ENCODE peak calls at places on chromosomes 6 and 20, in eight cellular contexts. M is tibial artery, R is cardiac muscle cell, B is bronchial epithelial cell, E is AG09309, C is OCI-LY7, L is transverse colon, W is fibroblast of pulmonary artery. P is an unnamed sample.

GRCh38 chr20:17768267-17768666 is 68.5 kb downstream of the BANF2 start:
- DNase-seq in E (no peak), L (no peak), B (no peak), C (no peak), M (no peak), W (no peak), R (no peak), P (no peak)

GRCh38 chr20:45020236-45020886 is 54.0 kb downstream of the STK4 start:
- DNase-seq in R (peak; percentile 54), C (no peak), W (no peak), L (peak; percentile 31), E (no peak), M (no peak), B (no peak), P (no peak)

GRCh38 chr6:51511081-51511480 is 576.3 kb downstream of the PKHD1 start:
- DNase-seq in L (no peak), R (no peak), C (no peak), M (no peak), B (no peak), W (no peak), E (no peak), P (no peak)

GRCh38 chr20:5634894-5635293 is 115.3 kb upstream of the SHLD1 start:
- DNase-seq in R (no peak), B (no peak), M (no peak), C (no peak), E (no peak), L (no peak), W (no peak), P (no peak)

GRCh38 chr6:41181566-41181965 is 18.6 kb upstream of the TREM2 start:
- DNase-seq in R (no peak), M (no peak), E (no peak), L (no peak), B (peak; percentile 55), C (no peak), W (no peak), P (no peak)

GRCh38 chr6:53718597-53719460 is 53.3 kb upstream of the KLHL31 start:
- DNase-seq in B (peak; percentile 68), C (peak; percentile 71), W (peak; percentile 72), L (peak; percentile 41), M (no peak), E (peak; percentile 48), R (peak; percentile 76), P (peak; percentile 64)

GRCh38 chr6:53862517-53863457 is 68.0 kb downstream of the LRRC1 start:
- DNase-seq in R (peak; percentile 51), M (no peak), E (peak; percentile 61), W (peak; percentile 55), C (no peak), L (no peak), B (peak; percentile 25), P (no peak)

GRCh38 chr6:169371344-169372144 is 117.9 kb upstream of the THBS2 start:
- DNase-seq in C (no peak), L (no peak), R (peak; percentile 38), W (peak; percentile 26), M (no peak), E (no peak), B (no peak), P (peak; percentile 16)

GRCh38 chr20:31260326-31260932 is 3.0 kb downstream of the DEFB115 start:
- DNase-seq in E (no peak), M (no peak), W (no peak), C (peak; percentile 34), B (peak; percentile 21), L (no peak), R (no peak), P (no peak)

GRCh38 chr20:31256959-31257358 is 505 bp upstream of the DEFB115 start:
- DNase-seq in R (no peak), M (no peak), C (no peak), L (no peak), B (no peak), W (no peak), E (no peak), P (no peak)

DNA sequence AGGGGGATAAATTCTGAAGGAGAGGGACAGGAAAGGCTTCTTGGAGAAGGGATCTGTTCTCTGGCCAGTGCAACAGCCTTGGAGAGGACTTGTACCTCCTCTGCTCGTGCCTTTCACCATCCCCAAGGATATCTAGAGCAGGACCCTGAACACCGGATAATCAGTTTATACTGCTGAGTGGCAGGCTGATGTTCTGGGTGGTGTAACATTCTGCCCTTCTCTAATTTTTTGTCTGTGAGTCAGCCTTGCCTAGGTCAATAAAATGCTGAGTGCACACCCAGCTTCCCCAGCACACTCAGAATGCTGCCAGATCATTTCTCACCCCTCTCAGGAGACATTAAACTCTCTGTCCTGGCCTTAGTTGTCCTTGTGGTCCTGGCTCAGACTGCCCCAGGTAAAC is at the start of gene DEFB115:
- DNase-seq in L (no peak), B (no peak), C (no peak), R (no peak), E (no peak), W (no peak), M (no peak), P (no peak)
- H3K4me3 ChIP-seq in L (no peak within 1 kb of the TSS), B (no peak within 1 kb of the TSS), C (no peak within 1 kb of the TSS), R (no peak within 1 kb of the TSS), E (no peak within 1 kb of the TSS), W (no peak within 1 kb of the TSS), M (no peak within 1 kb of the TSS), P (no peak within 1 kb of the TSS)

DNA sequence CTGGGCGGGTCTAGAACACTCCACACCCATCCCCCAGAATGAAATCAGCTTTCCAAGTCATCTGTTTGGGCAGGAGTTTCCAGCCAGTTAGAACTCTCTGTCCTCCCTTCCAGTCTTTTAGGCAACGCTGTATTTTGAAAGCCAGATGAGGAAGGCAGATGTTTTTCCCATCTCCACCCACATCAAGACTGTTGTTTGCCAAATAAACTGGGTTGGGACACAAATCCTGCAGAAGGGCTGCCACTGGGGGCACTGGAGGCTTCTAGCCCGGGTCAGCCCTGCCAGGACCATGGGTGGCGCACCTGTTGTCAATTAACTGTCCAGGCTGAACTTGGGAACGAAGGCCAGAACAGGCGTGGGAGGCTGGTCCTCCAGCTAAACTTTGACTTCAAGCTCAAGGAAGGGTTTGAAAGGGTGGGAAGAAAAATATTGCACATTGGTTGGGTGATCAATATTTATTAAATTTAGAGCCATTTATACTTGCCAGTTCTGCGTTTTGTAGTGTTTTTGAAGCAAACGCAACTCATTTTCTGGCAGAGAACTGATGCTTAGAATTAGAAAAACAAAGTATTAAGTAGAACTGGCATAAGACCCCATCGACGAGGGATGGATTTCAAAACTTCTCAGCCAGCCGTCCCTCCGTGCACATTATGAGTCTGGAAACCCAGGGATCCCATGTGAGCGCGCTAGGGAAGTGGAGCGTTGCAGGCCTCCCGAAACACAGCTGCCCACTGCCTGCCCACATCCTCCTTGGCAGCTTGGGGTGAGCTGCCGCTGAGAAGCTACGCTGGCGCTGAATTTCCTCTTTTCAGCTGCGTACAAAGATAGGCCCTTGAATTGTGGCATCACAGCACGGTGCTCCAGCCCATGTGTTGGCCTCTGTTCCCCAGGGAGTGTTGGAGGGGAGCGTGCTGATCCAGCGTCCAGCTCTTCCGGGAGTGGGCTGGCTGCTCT is 297.4 kb downstream of the QKI start:
- DNase-seq in E (no peak), C (peak; percentile 84), M (peak; percentile 89), B (no peak), W (no peak), L (peak; percentile 64), R (no peak), P (peak; percentile 59)
- TF ChIP-seq CTCF in E (peak; percentile 9), C (peak; percentile 77), M (no peak), B (no peak), W (no peak), L (no peak), R (no peak), P (peak; percentile 41)

DNA sequence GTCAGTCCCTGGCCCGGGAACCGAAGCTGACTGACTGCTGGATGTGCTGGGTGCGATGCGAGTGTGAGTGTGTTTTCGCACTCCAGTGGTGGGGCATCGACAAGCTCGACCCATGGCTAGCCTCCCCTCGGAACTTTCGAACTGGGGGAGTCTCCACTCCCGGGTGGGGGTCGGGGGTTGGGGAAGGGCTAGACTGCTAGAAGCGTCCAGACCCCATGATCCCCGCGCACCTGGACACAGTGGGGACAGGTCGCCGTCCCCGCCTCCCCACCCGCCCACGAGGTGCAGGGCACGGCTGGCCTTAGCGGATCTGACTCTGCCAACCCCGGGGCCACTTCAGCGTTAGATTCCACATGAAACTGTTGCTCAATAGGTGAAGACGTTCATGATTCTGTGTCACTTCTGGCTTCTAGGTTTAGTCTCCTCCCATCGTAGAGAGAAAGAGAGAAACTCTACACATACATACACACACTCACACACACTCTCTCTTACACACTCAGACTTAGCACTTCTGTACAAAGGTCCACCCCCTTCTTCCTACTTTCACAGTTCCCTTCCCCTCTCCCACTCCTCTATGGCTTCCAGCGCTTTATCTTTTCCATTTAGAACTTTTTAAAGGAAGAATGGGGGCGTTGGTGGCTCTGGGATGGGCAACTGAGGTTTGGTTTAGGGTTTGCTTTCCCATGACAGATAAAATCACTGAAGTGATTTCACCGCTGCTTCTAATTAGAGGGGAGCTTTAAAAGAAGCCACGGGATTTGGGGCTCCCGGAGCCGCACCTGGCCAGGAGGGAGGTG is 5.1 kb upstream of the TFAP2A start:
- DNase-seq in L (no peak), B (peak; percentile 64), W (no peak), C (no peak), M (no peak), E (no peak), R (no peak), P (no peak)
- H3K4me3 ChIP-seq in L (no peak overlapping the region), B (peak overlapping the region; percentile 59), W (no peak overlapping the region), C (no peak overlapping the region), M (no peak overlapping the region), E (peak overlapping the region; percentile 37), R (peak overlapping the region; percentile 4), P (no peak overlapping the region)

GRCh38 chr6:85756982-85757381 is 114.3 kb upstream of the SYNCRIP start:
- DNase-seq in E (peak; percentile 4), C (peak; percentile 21), B (peak; percentile 45), W (peak; percentile 57), R (peak; percentile 54), M (no peak), L (no peak), P (peak; percentile 2)
- TF ChIP-seq CTCF in E (peak; percentile 45), C (peak; percentile 76), B (peak; percentile 24), W (peak; percentile 52), R (peak; percentile 40), M (peak; percentile 15), L (peak; percentile 34), P (peak; percentile 23)

GRCh38 chr6:24643925-24644324 is 2.1 kb downstream of the KIAA0319 start:
- DNase-seq in C (no peak), W (no peak), E (no peak), B (no peak), R (no peak), L (no peak), M (no peak), P (no peak)
- H3K4me3 ChIP-seq in C (no peak overlapping the region), W (no peak overlapping the region), E (no peak overlapping the region), B (no peak overlapping the region), R (no peak overlapping the region), L (no peak overlapping the region), M (no peak overlapping the region), P (no peak overlapping the region)

DNA sequence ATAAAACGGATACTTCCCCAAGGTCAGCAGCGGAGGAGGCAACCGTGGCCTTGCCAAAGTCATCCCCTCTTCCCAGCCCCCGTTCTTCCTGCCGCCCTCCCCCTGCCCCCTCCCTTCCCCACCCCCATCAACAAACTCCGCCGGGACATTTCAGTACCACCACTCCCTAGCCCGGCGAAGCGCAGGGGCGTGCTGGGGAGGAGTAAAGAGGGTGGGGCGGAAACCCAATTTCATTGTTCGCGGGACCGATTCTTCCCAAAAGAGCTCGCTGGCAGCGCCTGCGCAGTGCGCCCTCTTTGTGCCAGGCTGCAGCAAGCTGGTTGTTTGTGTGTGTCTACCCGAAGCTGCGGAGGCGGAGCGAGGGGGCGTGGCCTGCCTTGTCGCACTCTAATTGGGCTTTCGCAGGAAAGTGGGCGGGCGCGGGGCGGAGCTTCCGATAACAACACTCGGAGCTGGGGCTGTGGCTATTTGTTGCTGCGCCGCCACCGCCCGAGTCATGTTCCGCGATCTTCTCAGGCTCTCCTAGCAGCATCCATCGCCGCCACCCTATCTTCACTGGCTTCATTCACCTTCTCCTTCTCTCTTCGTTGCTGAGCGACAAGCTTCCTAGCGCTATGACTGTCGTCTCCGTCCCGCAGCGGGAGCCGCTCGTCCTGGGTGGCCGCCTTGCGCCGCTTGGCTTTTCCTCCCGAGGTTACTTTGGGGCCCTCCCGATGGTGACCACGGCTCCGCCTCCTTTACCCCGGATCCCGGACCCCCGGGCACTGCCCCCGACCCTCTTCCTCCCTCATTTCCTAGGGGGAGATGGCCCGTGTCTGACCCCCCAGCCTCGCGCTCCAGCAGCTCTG is at the start of gene PNRC1:
- DNase-seq in M (peak; percentile 100), W (peak; percentile 100), E (peak; percentile 97), C (peak; percentile 99), L (peak; percentile 100), R (peak; percentile 100), B (peak; percentile 96), P (peak; percentile 94)
- TF ChIP-seq CTCF in M (no peak), W (no peak), E (no peak), C (no peak), L (no peak), R (no peak), B (peak; percentile 8), P (no peak)

P was measured in HFF-Myc.